ENCODE peak calls at places on chromosome 6, in four cellular contexts. H, G, W and P are unnamed samples.

GRCh38 chr6:11580686-11581085 is 43.1 kb downstream of the TMEM170B start:
- DNase-seq in H (no peak), G (no peak), W (no peak), P (no peak)

GRCh38 chr6:90545450-90545849 is 41.4 kb downstream of the MAP3K7 start:
- DNase-seq in H (no peak), G (no peak), W (no peak), P (no peak)

GRCh38 chr6:99867026-99867425 is 127.0 kb downstream of the MCHR2 start:
- DNase-seq in H (no peak), G (no peak), W (no peak), P (no peak)

GRCh38 chr6:21928715-21929298 is 335.3 kb downstream of the SOX4 start:
- DNase-seq in H (no peak), G (no peak), W (no peak), P (no peak)

GRCh38 chr6:30350519-30350918 is 5.6 kb downstream of the RPP21 start:
- DNase-seq in H (no peak), G (no peak), W (no peak), P (no peak)

GRCh38 chr6:47349931-47350330 is 40.2 kb upstream of the TNFRSF21 start:
- DNase-seq in H (no peak), G (no peak), W (no peak), P (no peak)

GRCh38 chr6:89369009-89369408 is 16.5 kb upstream of the UBE2J1 start:
- DNase-seq in H (peak), G (peak), W (no peak), P (no peak)

GRCh38 chr6:456358-456857 is 64.9 kb downstream of the IRF4 start:
- DNase-seq in H (no peak), G (no peak), W (no peak), P (no peak)

GRCh38 chr6:75483136-75483952 is 10.3 kb downstream of the FILIP1 start:
- DNase-seq in H (no peak), G (no peak), W (no peak), P (no peak)

GRCh38 chr6:145044606-145045275 is 690.6 kb downstream of the EPM2A start:
- DNase-seq in H (peak), G (no peak), W (no peak), P (no peak)

GRCh38 chr6:53335224-53335994 is 13.3 kb downstream of the ELOVL5 start:
- DNase-seq in H (peak), G (no peak), W (no peak), P (no peak)

GRCh38 chr6:19873031-19873430 is 35.9 kb downstream of the ID4 start:
- DNase-seq in H (peak), G (no peak), W (no peak), P (no peak)

GRCh38 chr6:63502165-63502564 is 70.1 kb upstream of the LOC128125822 start:
- DNase-seq in H (no peak), G (no peak), W (no peak), P (no peak)

GRCh38 chr6:88124925-88125557 is 41.1 kb downstream of the CNR1 start:
- DNase-seq in H (no peak), G (no peak), W (no peak), P (no peak)

GRCh38 chr6:93496548-93496947 is 77.2 kb upstream of the EPHA7 start:
- DNase-seq in H (no peak), G (no peak), W (no peak), P (no peak)

GRCh38 chr6:31915756-31916155 is 11.8 kb upstream of the C2 start:
- DNase-seq in H (no peak), G (no peak), W (no peak), P (no peak)

GRCh38 chr6:34146801-34147592 is 1.1 kb upstream of the GRM4 start:
- DNase-seq in H (no peak), G (no peak), W (no peak), P (no peak)

GRCh38 chr6:1385129-1386042 is 4.0 kb upstream of the FOXF2 start:
- DNase-seq in H (no peak), G (no peak), W (no peak), P (no peak)

GRCh38 chr6:168683621-168684020 is 242.6 kb downstream of the SMOC2 start:
- DNase-seq in H (no peak), G (no peak), W (no peak), P (no peak)

GRCh38 chr6:44081753-44082152 is 45.5 kb downstream of the MRPL14 start:
- DNase-seq in H (no peak), G (no peak), W (no peak), P (no peak)

GRCh38 chr6:30615219-30615957 is 1.7 kb downstream of the PPP1R10 start:
- DNase-seq in H (no peak), G (no peak), W (no peak), P (peak)

GRCh38 chr6:30875244-30876038 is 8.9 kb upstream of the DDR1 start:
- DNase-seq in H (no peak), G (no peak), W (no peak), P (no peak)

GRCh38 chr6:142726616-142727015 is 218.4 kb downstream of the HIVEP2 start:
- DNase-seq in H (no peak), G (no peak), W (no peak), P (no peak)

GRCh38 chr6:84625510-84625909 is 138.9 kb downstream of the TBX18 start:
- DNase-seq in H (no peak), G (no peak), W (no peak), P (no peak)

GRCh38 chr6:134908906-134909516 is 40.9 kb downstream of the ALDH8A1 start:
- DNase-seq in H (no peak), G (peak), W (peak), P (no peak)

GRCh38 chr6:129575378-129576118 is 134.4 kb downstream of the ARHGAP18 start:
- DNase-seq in H (no peak), G (peak), W (no peak), P (no peak)

GRCh38 chr6:39452746-39453145 is 130.2 kb upstream of the KCNK16 start:
- DNase-seq in H (no peak), G (no peak), W (no peak), P (no peak)

GRCh38 chr6:163334264-163334663 is 80.3 kb upstream of the QKI start:
- DNase-seq in H (no peak), G (no peak), W (no peak), P (no peak)

GRCh38 chr6:113476937-113477839 is 380.0 kb upstream of the MARCKS start:
- DNase-seq in H (no peak), G (no peak), W (no peak), P (no peak)

GRCh38 chr6:106872044-106872443 is 102.5 kb downstream of the CD24 start:
- DNase-seq in H (no peak), G (no peak), W (no peak), P (no peak)

GRCh38 chr6:54860739-54861138 is 14.2 kb downstream of the FAM83B start:
- DNase-seq in H (no peak), G (no peak), W (no peak), P (no peak)

GRCh38 chr6:107655245-107655644 is 165.3 kb downstream of the SOBP start:
- DNase-seq in H (peak), G (no peak), W (no peak), P (no peak)

GRCh38 chr6:71473908-71474307 is 185.3 kb downstream of the OGFRL1 start:
- DNase-seq in H (no peak), G (no peak), W (peak), P (no peak)

GRCh38 chr6:130178692-130179091 is 44.1 kb downstream of the SAMD3 start:
- DNase-seq in H (no peak), G (no peak), W (no peak), P (no peak)

GRCh38 chr6:6466967-6467761 is 121.4 kb upstream of the LY86 start:
- DNase-seq in H (no peak), G (no peak), W (no peak), P (no peak)

GRCh38 chr6:165858571-165858970 is 195.5 kb upstream of the PDE10A start:
- DNase-seq in H (peak), G (no peak), W (no peak), P (no peak)
- TF ChIP-seq CTCF in H (no peak), G (no peak), W (no peak), P (peak)

DNA sequence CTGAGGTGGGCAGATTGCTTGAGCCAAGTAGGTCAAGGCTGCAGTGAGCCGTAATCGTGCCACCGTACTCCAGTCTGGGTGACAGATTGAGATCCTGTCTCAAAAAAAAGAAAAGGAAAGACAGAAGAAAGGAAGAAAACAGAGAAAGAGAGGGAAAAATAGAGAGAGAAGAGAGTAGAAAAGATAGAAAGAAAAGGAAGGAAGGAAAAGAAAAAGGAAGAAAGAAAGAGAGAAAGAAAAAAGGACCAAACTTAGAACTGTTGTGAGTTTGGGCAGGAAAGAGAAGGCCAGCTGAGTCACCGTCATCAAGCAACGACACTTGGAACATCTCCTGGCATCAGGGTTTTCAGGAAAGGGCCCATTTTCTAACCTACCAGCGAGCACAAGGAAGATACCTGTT is 96.0 kb upstream of the AKAP12 start:
- DNase-seq in H (no peak), G (no peak), W (no peak), P (no peak)
- TF ChIP-seq CTCF in H (no peak), G (no peak), W (no peak), P (no peak)

DNA sequence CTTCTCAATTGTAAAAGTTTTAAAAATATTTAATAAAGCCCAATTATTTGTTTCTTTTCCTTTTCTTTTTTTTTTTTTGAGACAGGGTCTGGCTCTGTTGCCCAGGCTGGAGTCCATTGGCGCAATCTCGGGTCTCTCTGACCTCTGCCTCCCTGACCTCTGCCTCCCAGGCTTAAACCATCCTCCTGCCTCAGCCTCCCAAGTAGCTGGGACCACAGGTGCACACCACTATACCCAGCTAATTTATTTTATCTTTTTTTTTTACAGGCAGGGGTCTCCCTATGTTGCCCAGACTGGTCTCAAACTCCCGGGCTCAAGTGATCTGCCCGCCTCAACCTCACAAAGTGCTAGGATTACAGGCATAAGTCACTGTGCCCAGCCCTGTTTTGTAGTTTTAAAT is 9.8 kb downstream of the REPS1 start:
- DNase-seq in H (no peak), G (no peak), W (no peak), P (no peak)
- TF ChIP-seq CTCF in H (no peak), G (no peak), W (no peak), P (no peak)

GRCh38 chr6:118252474-118252873 is 295.6 kb upstream of the PLN start:
- DNase-seq in H (no peak), G (no peak), W (no peak), P (no peak)
- TF ChIP-seq CTCF in H (no peak), G (no peak), W (no peak), P (no peak)

GRCh38 chr6:5450073-5450472 is 188.8 kb downstream of the FARS2 start:
- DNase-seq in H (no peak), G (no peak), W (no peak), P (no peak)
- TF ChIP-seq CTCF in H (no peak), G (no peak), W (no peak), P (no peak)

GRCh38 chr6:51536728-51537127 is 550.7 kb downstream of the PKHD1 start:
- DNase-seq in H (no peak), G (no peak), W (no peak), P (no peak)

GRCh38 chr6:51542466-51542865 is 544.9 kb downstream of the PKHD1 start:
- DNase-seq in H (no peak), G (no peak), W (no peak), P (no peak)

GRCh38 chr6:51541847-51542246 is 545.6 kb downstream of the PKHD1 start:
- DNase-seq in H (no peak), G (no peak), W (no peak), P (peak)
- TF ChIP-seq CTCF in H (no peak), G (no peak), W (no peak), P (peak)

GRCh38 chr6:24910331-24910849 is 25.4 kb downstream of the RIPOR2 start:
- DNase-seq in H (peak), G (no peak), W (no peak), P (no peak)
- TF ChIP-seq CTCF in H (no peak), G (no peak), W (no peak), P (no peak)

GRCh38 chr6:98834060-98835031 is at the start of gene POU3F2:
- DNase-seq in H (peak), G (peak), W (no peak), P (peak)

GRCh38 chr6:98831057-98832031 is 3.0 kb upstream of the POU3F2 start:
- DNase-seq in H (peak), G (no peak), W (no peak), P (no peak)

GRCh38 chr6:98832282-98833100 is 1.9 kb upstream of the POU3F2 start:
- DNase-seq in H (peak), G (no peak), W (no peak), P (no peak)

GRCh38 chr6:98835149-98836024 is 1.0 kb downstream of the POU3F2 start:
- DNase-seq in H (peak), G (no peak), W (no peak), P (no peak)

GRCh38 chr6:98833101-98834059 is 994 bp upstream of the POU3F2 start:
- DNase-seq in H (peak), G (no peak), W (no peak), P (no peak)
- TF ChIP-seq CTCF in H (no peak), G (peak), W (no peak), P (no peak)

GRCh38 chr6:36976931-36977330 is 9.1 kb downstream of the MTCH1 start:
- DNase-seq in H (no peak), G (no peak), W (no peak), P (no peak)
- TF ChIP-seq CTCF in H (no peak), G (no peak), W (no peak), P (no peak)